ENCODE peak calls at places on chromosome 19, in eight cellular contexts. One of them, this sample, is unnamed.

GRCh38 chr19:10334340-10335148 is 1.2 kb upstream of the RAVER1 start:
- DNase-seq in mammary epithelial cell: peak
- DNase-seq in IMR-90: peak
- DNase-seq in SK-N-SH: peak
- DNase-seq in OCI-LY7: peak
- DNase-seq in neural progenitor cell: peak
- DNase-seq in keratinocyte: peak
- DNase-seq in hepatocyte: peak
- DNase-seq in this sample: peak

GRCh38 chr19:16445238-16446107 is 26.3 kb downstream of the EPS15L1 start:
- DNase-seq in mammary epithelial cell: peak
- DNase-seq in IMR-90: peak
- DNase-seq in SK-N-SH: no peak
- DNase-seq in OCI-LY7: peak
- DNase-seq in neural progenitor cell: no peak
- DNase-seq in keratinocyte: no peak
- DNase-seq in hepatocyte: no peak
- DNase-seq in this sample: no peak

GRCh38 chr19:20482721-20483120 is 82.9 kb downstream of the ZNF737 start:
- DNase-seq in mammary epithelial cell: no peak
- DNase-seq in IMR-90: no peak
- DNase-seq in SK-N-SH: no peak
- DNase-seq in OCI-LY7: peak
- DNase-seq in neural progenitor cell: no peak
- DNase-seq in keratinocyte: no peak
- DNase-seq in hepatocyte: peak
- DNase-seq in this sample: peak

GRCh38 chr19:33641956-33642498 is 20.3 kb downstream of the CHST8 start:
- DNase-seq in mammary epithelial cell: no peak
- DNase-seq in IMR-90: no peak
- DNase-seq in SK-N-SH: no peak
- DNase-seq in OCI-LY7: no peak
- DNase-seq in neural progenitor cell: no peak
- DNase-seq in keratinocyte: no peak
- DNase-seq in hepatocyte: no peak
- DNase-seq in this sample: no peak

GRCh38 chr19:35083678-35084077 is 31.9 kb upstream of the FXYD3 start:
- DNase-seq in mammary epithelial cell: no peak
- DNase-seq in IMR-90: no peak
- DNase-seq in SK-N-SH: no peak
- DNase-seq in OCI-LY7: peak
- DNase-seq in neural progenitor cell: no peak
- DNase-seq in keratinocyte: no peak
- DNase-seq in hepatocyte: no peak
- DNase-seq in this sample: no peak

GRCh38 chr19:57406516-57407123 is 4.3 kb upstream of the ZNF17 start:
- DNase-seq in mammary epithelial cell: peak
- DNase-seq in IMR-90: peak
- DNase-seq in SK-N-SH: peak
- DNase-seq in OCI-LY7: peak
- DNase-seq in neural progenitor cell: peak
- DNase-seq in keratinocyte: peak
- DNase-seq in hepatocyte: peak
- DNase-seq in this sample: peak

GRCh38 chr19:48484247-48484893 is 15.2 kb downstream of the CYTH2 start:
- DNase-seq in mammary epithelial cell: no peak
- DNase-seq in IMR-90: no peak
- DNase-seq in SK-N-SH: no peak
- DNase-seq in OCI-LY7: no peak
- DNase-seq in neural progenitor cell: no peak
- DNase-seq in keratinocyte: no peak
- DNase-seq in hepatocyte: no peak
- DNase-seq in this sample: no peak

GRCh38 chr19:16778796-16779411 is 50.3 kb upstream of the SIN3B start:
- DNase-seq in mammary epithelial cell: peak
- DNase-seq in IMR-90: peak
- DNase-seq in SK-N-SH: peak
- DNase-seq in OCI-LY7: peak
- DNase-seq in neural progenitor cell: peak
- DNase-seq in keratinocyte: no peak
- DNase-seq in hepatocyte: peak
- DNase-seq in this sample: peak

GRCh38 chr19:31591258-31591657 is 242.0 kb upstream of the TSHZ3 start:
- DNase-seq in mammary epithelial cell: peak
- DNase-seq in IMR-90: no peak
- DNase-seq in SK-N-SH: no peak
- DNase-seq in OCI-LY7: no peak
- DNase-seq in neural progenitor cell: no peak
- DNase-seq in keratinocyte: no peak
- DNase-seq in hepatocyte: no peak
- DNase-seq in this sample: no peak

GRCh38 chr19:49881672-49882394 is 4.3 kb downstream of the TBC1D17 start:
- DNase-seq in mammary epithelial cell: no peak
- DNase-seq in IMR-90: no peak
- DNase-seq in SK-N-SH: peak
- DNase-seq in OCI-LY7: no peak
- DNase-seq in neural progenitor cell: peak
- DNase-seq in keratinocyte: no peak
- DNase-seq in hepatocyte: no peak
- DNase-seq in this sample: no peak

GRCh38 chr19:15047680-15048079 is 1.6 kb upstream of the CASP14 start:
- DNase-seq in mammary epithelial cell: no peak
- DNase-seq in IMR-90: no peak
- DNase-seq in SK-N-SH: no peak
- DNase-seq in OCI-LY7: no peak
- DNase-seq in neural progenitor cell: no peak
- DNase-seq in keratinocyte: no peak
- DNase-seq in hepatocyte: no peak
- DNase-seq in this sample: no peak
- H2AFZ ChIP-seq in mammary epithelial cell: no peak
- H2AFZ ChIP-seq in IMR-90: no peak
- H2AFZ ChIP-seq in SK-N-SH: no peak
- H2AFZ ChIP-seq in OCI-LY7: no peak
- H2AFZ ChIP-seq in neural progenitor cell: no peak
- H2AFZ ChIP-seq in keratinocyte: no peak
- H2AFZ ChIP-seq in hepatocyte: no peak
- H2AFZ ChIP-seq in this sample: no peak

DNA sequence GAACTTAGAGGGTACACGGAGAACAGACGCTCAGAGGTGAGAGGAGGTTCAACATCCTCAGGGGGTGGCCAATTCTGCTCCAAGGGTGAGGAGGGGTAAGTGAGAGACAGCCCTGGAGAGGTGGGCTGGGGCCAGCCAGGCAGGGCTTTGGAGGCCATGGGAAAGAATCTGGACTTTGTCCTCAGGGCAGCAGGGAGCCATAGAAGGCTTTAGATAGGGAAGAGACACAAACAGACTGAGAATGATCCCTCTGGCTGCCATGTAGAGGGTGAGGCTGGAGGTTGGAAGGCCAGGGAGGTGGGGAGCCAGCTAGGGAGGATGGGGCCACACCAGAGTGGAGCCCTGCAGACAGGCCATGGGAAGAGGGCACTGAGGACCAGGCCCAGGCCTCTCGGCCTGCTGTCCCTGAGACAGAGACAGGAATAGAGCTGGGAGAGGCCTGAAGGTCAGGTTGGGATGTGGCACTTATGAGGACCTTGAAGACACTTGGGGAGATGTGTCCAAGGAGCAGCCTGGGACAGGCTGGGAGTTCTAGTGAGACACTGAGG is 29.2 kb upstream of the CCNP start:
- DNase-seq in mammary epithelial cell: no peak
- DNase-seq in IMR-90: no peak
- DNase-seq in SK-N-SH: no peak
- DNase-seq in OCI-LY7: no peak
- DNase-seq in neural progenitor cell: no peak
- DNase-seq in keratinocyte: no peak
- DNase-seq in hepatocyte: no peak
- DNase-seq in this sample: no peak
- TF ChIP-seq CTCF in mammary epithelial cell: no peak
- TF ChIP-seq CTCF in IMR-90: no peak
- TF ChIP-seq CTCF in SK-N-SH: no peak
- TF ChIP-seq CTCF in OCI-LY7: no peak
- TF ChIP-seq CTCF in neural progenitor cell: no peak
- TF ChIP-seq CTCF in keratinocyte: no peak
- TF ChIP-seq CTCF in hepatocyte: no peak
- TF ChIP-seq CTCF in this sample: no peak

DNA sequence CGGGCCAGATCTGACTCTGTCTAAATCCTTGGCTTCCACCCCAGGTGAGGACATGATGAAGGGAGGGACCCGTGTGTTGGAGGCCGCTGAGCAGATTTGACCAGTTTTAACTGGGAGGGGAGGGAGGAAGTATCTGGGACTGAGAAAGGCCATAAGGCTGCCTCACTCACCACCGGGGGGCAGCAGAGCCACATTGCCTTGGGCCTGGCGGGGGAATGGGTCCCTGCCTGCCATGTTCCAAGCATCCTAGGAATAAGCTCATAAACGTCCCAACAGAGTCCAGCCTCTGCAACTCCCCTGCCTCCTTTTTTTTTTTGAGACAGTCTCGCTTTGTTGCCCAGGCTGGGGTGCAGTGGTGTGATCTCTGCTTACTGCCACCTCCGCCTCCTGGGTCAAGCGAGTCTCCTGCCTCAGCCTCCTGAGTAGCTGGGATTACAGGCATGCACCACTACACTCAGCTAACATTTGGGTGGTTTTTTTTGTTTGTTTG is 15.5 kb downstream of the MAST3 start:
- DNase-seq in mammary epithelial cell: peak
- DNase-seq in IMR-90: peak
- DNase-seq in SK-N-SH: peak
- DNase-seq in OCI-LY7: peak
- DNase-seq in neural progenitor cell: peak
- DNase-seq in keratinocyte: no peak
- DNase-seq in hepatocyte: peak
- DNase-seq in this sample: peak
- H2AFZ ChIP-seq in mammary epithelial cell: peak
- H2AFZ ChIP-seq in IMR-90: peak
- H2AFZ ChIP-seq in SK-N-SH: no peak
- H2AFZ ChIP-seq in OCI-LY7: no peak
- H2AFZ ChIP-seq in neural progenitor cell: peak
- H2AFZ ChIP-seq in keratinocyte: no peak
- H2AFZ ChIP-seq in hepatocyte: no peak
- H2AFZ ChIP-seq in this sample: no peak

DNA sequence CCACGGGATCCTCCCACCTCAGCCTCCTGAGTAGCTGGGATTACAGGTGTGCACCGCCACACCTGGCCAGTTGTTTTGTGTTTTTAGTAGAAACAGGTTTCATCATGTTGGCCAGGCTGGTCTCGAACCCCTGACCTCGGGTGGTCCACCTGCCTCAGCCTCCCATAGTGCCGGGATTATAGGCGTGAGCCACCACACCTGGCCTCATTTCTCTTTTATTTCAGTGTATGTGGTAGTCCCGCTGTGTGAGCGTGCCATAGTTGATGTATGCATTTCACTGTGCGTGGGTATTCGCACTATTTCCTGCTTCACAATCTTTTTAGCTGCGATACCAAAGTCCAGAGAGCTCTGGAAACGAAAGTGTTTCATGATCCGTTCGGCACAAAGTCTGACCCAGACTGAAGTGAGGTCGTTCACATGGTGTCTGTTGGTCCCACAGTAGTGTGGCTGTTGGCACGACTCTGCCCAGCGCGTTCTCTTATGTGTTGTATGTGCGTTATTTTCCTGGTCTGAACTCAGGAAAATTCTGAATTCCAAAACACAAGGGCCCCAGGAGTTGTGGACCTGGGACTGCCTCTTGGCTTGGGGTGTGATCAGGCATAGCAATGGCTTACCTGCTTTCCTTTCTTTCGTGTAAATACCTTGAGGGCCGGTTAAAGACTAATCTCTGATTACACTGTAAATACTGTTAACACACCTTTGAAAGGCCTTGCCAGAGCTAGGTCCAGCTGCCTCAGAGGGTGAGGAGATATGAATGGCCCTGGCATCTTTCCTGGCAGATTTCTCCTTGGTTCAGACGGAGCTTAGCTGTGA is 8.6 kb downstream of the EPN1 start:
- DNase-seq in mammary epithelial cell: no peak
- DNase-seq in IMR-90: no peak
- DNase-seq in SK-N-SH: no peak
- DNase-seq in OCI-LY7: no peak
- DNase-seq in neural progenitor cell: no peak
- DNase-seq in keratinocyte: no peak
- DNase-seq in hepatocyte: peak
- DNase-seq in this sample: no peak
- TF ChIP-seq CTCF in mammary epithelial cell: no peak
- TF ChIP-seq CTCF in IMR-90: no peak
- TF ChIP-seq CTCF in SK-N-SH: no peak
- TF ChIP-seq CTCF in OCI-LY7: no peak
- TF ChIP-seq CTCF in neural progenitor cell: no peak
- TF ChIP-seq CTCF in keratinocyte: no peak
- TF ChIP-seq CTCF in hepatocyte: no peak
- TF ChIP-seq CTCF in this sample: no peak

GRCh38 chr19:5804516-5805464 is at the start of gene NRTN:
- DNase-seq in mammary epithelial cell: no peak
- DNase-seq in IMR-90: no peak
- DNase-seq in SK-N-SH: peak
- DNase-seq in OCI-LY7: peak
- DNase-seq in neural progenitor cell: peak
- DNase-seq in keratinocyte: no peak
- DNase-seq in hepatocyte: peak
- DNase-seq in this sample: peak
- H2AFZ ChIP-seq in mammary epithelial cell: peak
- H2AFZ ChIP-seq in IMR-90: peak
- H2AFZ ChIP-seq in SK-N-SH: peak
- H2AFZ ChIP-seq in OCI-LY7: peak
- H2AFZ ChIP-seq in neural progenitor cell: peak
- H2AFZ ChIP-seq in keratinocyte: no peak
- H2AFZ ChIP-seq in hepatocyte: peak
- H2AFZ ChIP-seq in this sample: no peak

DNA sequence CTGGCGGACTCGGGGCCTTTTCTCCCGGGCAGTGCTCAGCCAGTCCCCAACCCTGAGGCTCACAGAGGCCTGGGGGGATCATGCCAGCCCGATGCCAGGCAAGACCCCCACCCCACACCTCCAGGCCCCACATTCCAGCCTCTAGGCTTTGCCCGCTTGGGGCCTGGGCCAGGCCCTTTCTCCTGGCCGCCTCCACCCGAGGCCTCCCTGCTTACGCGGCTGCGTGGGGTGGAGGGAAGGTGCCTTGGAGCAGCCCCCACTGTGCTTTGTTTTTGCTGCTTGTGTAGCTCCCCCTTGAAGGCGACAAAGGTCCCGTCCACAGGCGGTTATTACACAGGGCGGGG is 38.4 kb downstream of the SMIM24 start:
- DNase-seq in mammary epithelial cell: no peak
- DNase-seq in IMR-90: no peak
- DNase-seq in SK-N-SH: peak
- DNase-seq in OCI-LY7: no peak
- DNase-seq in neural progenitor cell: no peak
- DNase-seq in keratinocyte: no peak
- DNase-seq in hepatocyte: no peak
- DNase-seq in this sample: no peak
- TF ChIP-seq CTCF in mammary epithelial cell: no peak
- TF ChIP-seq CTCF in IMR-90: no peak
- TF ChIP-seq CTCF in SK-N-SH: no peak
- TF ChIP-seq CTCF in OCI-LY7: no peak
- TF ChIP-seq CTCF in neural progenitor cell: no peak
- TF ChIP-seq CTCF in keratinocyte: no peak
- TF ChIP-seq CTCF in hepatocyte: no peak
- TF ChIP-seq CTCF in this sample: no peak

GRCh38 chr19:41376998-41377365 is 649 bp downstream of the TMEM91 start:
- DNase-seq in mammary epithelial cell: no peak
- DNase-seq in IMR-90: no peak
- DNase-seq in SK-N-SH: no peak
- DNase-seq in OCI-LY7: no peak
- DNase-seq in neural progenitor cell: no peak
- DNase-seq in keratinocyte: no peak
- DNase-seq in hepatocyte: no peak
- DNase-seq in this sample: no peak
- H2AFZ ChIP-seq in mammary epithelial cell: peak
- H2AFZ ChIP-seq in IMR-90: peak
- H2AFZ ChIP-seq in SK-N-SH: no peak
- H2AFZ ChIP-seq in OCI-LY7: no peak
- H2AFZ ChIP-seq in neural progenitor cell: no peak
- H2AFZ ChIP-seq in keratinocyte: peak
- H2AFZ ChIP-seq in hepatocyte: peak
- H2AFZ ChIP-seq in this sample: no peak

This sample was measured in H9.